ENCODE peak calls at places on chromosomes 11 and 22, in five cellular contexts. V, O, F, K and B are unnamed samples. For H3K9me3 and H3K4me1, the result is how much of the 10 kb centered on the place peaks cover.

GRCh38 chr11:46727952-46728658 is 9.1 kb downstream of the F2 start:
- DNase-seq in V (no peak), O (no peak), F (no peak), K (peak), B (no peak)

GRCh38 chr11:17591293-17591692 is 44.2 kb downstream of the OTOG start:
- DNase-seq in V (no peak), O (peak), F (no peak), K (no peak), B (no peak)

GRCh38 chr11:107018274-107018901 is at the start of gene GUCY1A2:
- DNase-seq in V (no peak), O (no peak), F (peak), K (peak), B (no peak)

GRCh38 chr11:86559311-86559945 is 113.0 kb downstream of the ME3 start:
- DNase-seq in V (no peak), O (no peak), F (no peak), K (no peak), B (no peak)

GRCh38 chr11:36215688-36216050 is 73.6 kb downstream of the COMMD9 start:
- DNase-seq in V (no peak), O (no peak), F (no peak), K (no peak), B (no peak)

GRCh38 chr11:84648413-84648812 is 978.7 kb downstream of the DLG2 start:
- DNase-seq in V (no peak), O (no peak), F (peak), K (no peak), B (no peak)

GRCh38 chr22:37213218-37213855 is 1.1 kb upstream of the SSTR3 start:
- DNase-seq in V (no peak), O (no peak), F (no peak), K (no peak), B (no peak)

GRCh38 chr11:64339754-64340408 is at the start of gene CCDC88B:
- DNase-seq in V (peak), O (no peak), F (no peak), K (peak), B (peak)

GRCh38 chr11:61298663-61299244 is 3.6 kb upstream of the VWCE start:
- DNase-seq in V (no peak), O (no peak), F (no peak), K (no peak), B (no peak)

GRCh38 chr11:75768909-75769771 is 562 bp downstream of the DGAT2 start:
- DNase-seq in V (no peak), O (no peak), F (no peak), K (peak), B (no peak)

GRCh38 chr22:35322126-35322525 is 22.4 kb downstream of the TOM1 start:
- DNase-seq in V (no peak), O (no peak), F (no peak), K (no peak), B (no peak)

GRCh38 chr11:114017723-114018122 is 41.8 kb upstream of the ZBTB16 start:
- DNase-seq in V (no peak), O (no peak), F (no peak), K (no peak), B (no peak)

GRCh38 chr22:22691716-22692701 is 47.6 kb downstream of the GGTLC2 start:
- DNase-seq in V (no peak), O (no peak), F (no peak), K (no peak), B (no peak)

GRCh38 chr11:65776196-65776595 is 4.6 kb downstream of the AP5B1 start:
- DNase-seq in V (no peak), O (peak), F (no peak), K (peak), B (no peak)

GRCh38 chr11:2096001-2096918 is 42.9 kb downstream of the IGF2 start:
- DNase-seq in V (no peak), O (peak), F (no peak), K (no peak), B (no peak)

GRCh38 chr22:35454416-35455054 is 54.6 kb downstream of the MCM5 start:
- DNase-seq in V (no peak), O (no peak), F (peak), K (no peak), B (no peak)

GRCh38 chr11:18471995-18472394 is 16.3 kb downstream of the LDHAL6A start:
- DNase-seq in V (no peak), O (no peak), F (no peak), K (no peak), B (no peak)

GRCh38 chr11:130359419-130359818 is 44.7 kb upstream of the ZBTB44 start:
- DNase-seq in V (no peak), O (no peak), F (no peak), K (no peak), B (no peak)

GRCh38 chr11:73591743-73592142 is 6.2 kb downstream of the FAM168A start:
- DNase-seq in V (no peak), O (no peak), F (no peak), K (no peak), B (no peak)

GRCh38 chr11:88482871-88483301 is 145.3 kb upstream of the CTSC start:
- DNase-seq in V (no peak), O (no peak), F (no peak), K (no peak), B (no peak)

GRCh38 chr11:74480683-74481417 is 12.7 kb downstream of the LIPT2 start:
- DNase-seq in V (no peak), O (no peak), F (no peak), K (no peak), B (no peak)

GRCh38 chr11:79902493-79902892 is 461.7 kb upstream of the TENM4 start:
- DNase-seq in V (no peak), O (no peak), F (no peak), K (no peak), B (no peak)

GRCh38 chr11:44304091-44305084 is 5.6 kb downstream of the ALX4 start:
- DNase-seq in V (no peak), O (no peak), F (peak), K (no peak), B (no peak)

GRCh38 chr11:20881328-20882079 is 212.1 kb downstream of the NELL1 start:
- DNase-seq in V (no peak), O (no peak), F (no peak), K (no peak), B (no peak)

GRCh38 chr11:69010361-69010891 is 2.6 kb downstream of the MRGPRF start:
- DNase-seq in V (no peak), O (no peak), F (no peak), K (no peak), B (no peak)

GRCh38 chr11:77669848-77670511 is 32.4 kb upstream of the CLNS1A start:
- DNase-seq in V (no peak), O (no peak), F (no peak), K (no peak), B (no peak)

GRCh38 chr11:118892964-118893363 is 9.3 kb downstream of the CXCR5 start:
- DNase-seq in V (no peak), O (no peak), F (no peak), K (no peak), B (no peak)

GRCh38 chr22:20583471-20583922 is 76.1 kb downstream of the MED15 start:
- DNase-seq in V (no peak), O (no peak), F (peak), K (no peak), B (no peak)

GRCh38 chr11:27705873-27706820 is 5.9 kb upstream of the BDNF start:
- DNase-seq in V (no peak), O (no peak), F (peak), K (no peak), B (no peak)

GRCh38 chr11:69265210-69265609 is 28.7 kb upstream of the MYEOV start:
- DNase-seq in V (no peak), O (no peak), F (no peak), K (no peak), B (no peak)

GRCh38 chr22:45162531-45162930 is 1.2 kb upstream of the NUP50 start:
- DNase-seq in V (no peak), O (no peak), F (peak), K (no peak), B (no peak)
- H3K4me3 ChIP-seq in V (peak), O (peak), F (peak), K (peak), B (peak)

GRCh38 chr11:3356858-3357257 is 22.1 kb downstream of the ZNF195 start:
- DNase-seq in V (no peak), O (no peak), F (no peak), K (no peak), B (no peak)
- H3K9me3 ChIP-seq in V (half or more), O (under half), F (under half), K (under half), B (half or more)

DNA sequence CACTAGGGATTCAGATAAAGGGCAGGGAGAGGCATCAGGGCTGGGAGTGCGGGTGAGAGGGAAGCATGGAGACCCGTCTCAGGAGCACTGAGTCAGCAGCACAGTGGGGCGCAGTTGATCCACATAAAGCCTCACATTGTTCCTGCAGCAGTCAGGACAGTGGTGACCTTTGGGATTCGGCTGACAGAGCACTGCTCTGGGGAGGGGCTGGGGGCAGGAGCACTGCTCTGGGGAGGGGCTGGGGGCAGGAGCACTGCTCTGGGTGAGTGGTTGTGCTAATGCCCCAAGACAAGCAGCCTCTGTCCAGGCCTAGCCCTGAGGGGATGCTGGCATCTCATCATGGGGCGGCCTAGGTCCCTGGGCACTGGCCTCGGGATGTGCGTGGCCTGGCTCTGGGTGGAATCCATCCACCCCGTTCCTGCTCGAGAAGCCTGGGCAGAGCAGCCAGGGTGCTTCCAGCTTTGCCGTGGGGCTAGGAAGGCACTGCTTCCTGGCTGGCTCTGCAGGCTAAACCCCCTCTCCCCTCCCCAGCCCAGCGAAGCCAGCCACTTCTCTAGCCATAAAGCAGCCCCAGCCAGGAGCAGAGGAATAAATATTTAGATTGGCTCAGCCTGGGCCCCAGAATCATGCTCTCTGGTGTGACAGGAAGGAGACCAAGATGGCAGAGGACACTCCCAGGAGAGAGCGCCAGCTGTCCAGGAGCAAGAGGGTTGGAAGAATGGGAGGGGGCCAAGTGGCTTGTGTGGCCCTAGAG is 7.3 kb downstream of the OAF start:
- DNase-seq in V (no peak), O (no peak), F (peak), K (no peak), B (no peak)
- H3K4me1 ChIP-seq in V (under half), O (under half), F (under half), K (half or more), B (half or more)

DNA sequence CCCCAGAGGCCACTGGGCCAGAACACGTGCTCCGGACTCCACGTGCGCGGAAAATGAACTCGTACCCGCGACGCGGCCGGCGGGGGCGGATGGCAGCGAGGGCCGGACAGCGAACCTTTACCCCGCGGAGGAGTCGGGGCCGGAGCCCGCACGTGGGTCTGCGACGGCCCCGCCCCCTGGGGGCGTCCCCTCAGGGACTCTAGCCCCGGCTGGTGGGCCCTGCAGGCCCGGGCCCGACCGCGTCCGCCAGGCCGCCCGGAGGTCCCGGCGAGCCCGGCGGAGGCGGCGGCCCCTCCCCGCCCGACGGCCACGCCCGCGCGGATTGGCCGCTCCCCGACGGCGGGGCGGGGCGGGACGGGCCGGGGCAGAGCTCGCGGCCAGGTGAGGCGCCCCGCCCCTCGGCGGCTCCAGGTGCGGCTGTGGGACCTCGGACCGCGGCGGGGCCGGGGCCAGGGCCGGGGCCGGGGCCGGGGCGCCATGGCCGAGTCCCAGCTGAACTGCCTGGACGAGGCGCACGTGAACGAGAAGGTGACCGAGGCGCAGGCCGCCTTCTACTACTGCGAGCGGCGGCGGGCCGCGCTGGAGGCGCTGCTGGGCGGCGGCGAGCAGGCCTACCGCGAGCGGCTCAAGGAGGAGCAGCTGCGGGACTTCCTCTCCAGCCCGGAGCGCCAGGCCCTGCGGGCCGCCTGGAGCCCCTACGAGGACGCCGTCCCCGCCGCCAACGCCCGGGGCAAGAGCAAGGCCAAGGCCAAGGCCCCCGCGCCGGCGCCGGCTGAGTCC is at the start of gene FAM83F:
- DNase-seq in V (no peak), O (no peak), F (peak), K (no peak), B (no peak)
- H3K4me3 ChIP-seq in V (peak), O (peak), F (peak), K (peak), B (peak)

GRCh38 chr22:48261048-48261621 is 1498.7 kb downstream of the TBC1D22A start:
- DNase-seq in V (no peak), O (no peak), F (no peak), K (no peak), B (no peak)
- H3K9me3 ChIP-seq in V (under half), O (under half), F (under half), K (under half), B (under half)

GRCh38 chr11:10303558-10304363 is 1.1 kb upstream of the ADM start:
- DNase-seq in V (no peak), O (no peak), F (peak), K (peak), B (no peak)

GRCh38 chr11:10305964-10306918 is 1.4 kb downstream of the ADM start:
- DNase-seq in V (no peak), O (no peak), F (peak), K (peak), B (no peak)

GRCh38 chr11:10305262-10305963 is 540 bp downstream of the ADM start:
- DNase-seq in V (no peak), O (no peak), F (peak), K (peak), B (no peak)

GRCh38 chr11:10302744-10303557 is 1.9 kb upstream of the ADM start:
- DNase-seq in V (no peak), O (peak), F (peak), K (peak), B (peak)

DNA sequence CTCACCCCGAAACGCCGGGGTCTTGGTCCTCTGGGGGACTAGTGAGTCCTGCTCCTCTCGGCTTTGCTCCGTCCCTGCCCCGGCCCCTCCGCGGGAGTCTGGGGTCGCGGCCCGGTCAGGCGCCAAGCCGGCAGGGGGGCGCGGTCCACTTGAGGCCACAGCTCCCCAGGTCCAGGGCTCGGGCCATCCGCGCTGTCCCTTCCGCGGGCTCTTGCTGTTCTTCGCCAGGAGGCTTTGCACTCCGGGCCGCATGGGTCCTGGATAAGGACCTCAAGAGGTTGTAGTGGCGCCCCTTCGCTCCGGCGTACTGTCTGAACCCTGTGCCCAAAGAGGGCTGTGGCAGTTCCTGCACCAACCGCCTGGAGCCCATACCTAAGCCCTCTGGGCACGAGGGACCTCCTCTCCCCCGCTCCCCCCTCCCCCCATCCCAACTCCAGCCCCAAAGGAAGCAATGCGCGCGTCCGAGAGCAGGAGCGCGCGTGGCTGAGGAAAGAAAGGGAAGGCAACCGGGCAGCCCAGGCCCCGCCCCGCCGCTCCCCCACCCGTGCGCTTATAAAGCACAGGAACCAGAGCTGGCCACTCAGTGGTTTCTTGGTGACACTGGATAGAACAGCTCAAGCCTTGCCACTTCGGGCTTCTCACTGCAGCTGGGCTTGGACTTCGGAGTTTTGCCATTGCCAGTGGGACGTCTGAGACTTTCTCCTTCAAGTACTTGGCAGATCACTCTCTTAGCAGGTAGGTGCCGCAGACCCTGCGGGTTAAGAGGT is at the start of gene ADM:
- DNase-seq in V (no peak), O (peak), F (peak), K (peak), B (peak)
- H3K4me1 ChIP-seq in V (under half), O (under half), F (under half), K (under half), B (under half)

GRCh38 chr22:49948573-49948957 is 12.0 kb upstream of the PIM3 start:
- DNase-seq in V (no peak), O (no peak), F (no peak), K (no peak), B (no peak)
- H3K4me3 ChIP-seq in V (no peak), O (peak), F (no peak), K (peak), B (peak)